ENCODE peak calls at places on chromosomes 11 and 22, in seven cellular contexts. K is NB4, R is HCT116, Z is A549, D is sigmoid colon, W is breast epithelium, O is spleen. T is an unnamed sample.

GRCh38 chr22:38696606-38697005 is 4.1 kb downstream of the JOSD1 start:
- DNase-seq in R (peak), Z (peak), O (no peak), W (no peak), D (no peak), K (peak), T (peak)

GRCh38 chr11:32991898-32992297 is 23.8 kb upstream of the DEPDC7 start:
- DNase-seq in R (no peak), D (no peak), W (no peak), Z (no peak), O (no peak), K (no peak), T (no peak)

GRCh38 chr11:123482225-123482624 is 52.2 kb downstream of the GRAMD1B start:
- DNase-seq in W (no peak), Z (no peak), K (no peak), R (no peak), D (no peak), O (no peak), T (no peak)

GRCh38 chr22:41479671-41480396 is 10.9 kb downstream of the ACO2 start:
- DNase-seq in K (no peak), D (no peak), R (no peak), O (no peak), Z (no peak), W (no peak), T (peak)

GRCh38 chr11:115503886-115504278 is 333 bp downstream of the CADM1 start:
- DNase-seq in Z (no peak), W (no peak), D (no peak), K (no peak), O (peak), R (no peak), T (no peak)

GRCh38 chr22:20424937-20425587 is 12.6 kb downstream of the SCARF2 start:
- DNase-seq in W (no peak), Z (peak), K (no peak), R (no peak), O (peak), D (no peak), T (peak)

GRCh38 chr11:109133159-109133558 is 288.8 kb upstream of the C11orf87 start:
- DNase-seq in W (no peak), Z (no peak), O (no peak), K (no peak), D (no peak), R (no peak), T (no peak)

GRCh38 chr11:86244522-86245368 is at the start of gene EED:
- DNase-seq in W (peak), D (peak), Z (peak), K (peak), R (peak), O (peak), T (peak)

GRCh38 chr11:122100222-122101080 is 15.6 kb downstream of the BLID start:
- DNase-seq in R (no peak), D (peak), K (no peak), Z (no peak), O (no peak), W (peak), T (no peak)

GRCh38 chr22:46061431-46062231 is 84.7 kb upstream of the WNT7B start:
- DNase-seq in R (no peak), O (peak), Z (no peak), K (no peak), D (peak), W (peak), T (no peak)

GRCh38 chr11:12196335-12196734 is 85.9 kb downstream of the MICAL2 start:
- DNase-seq in W (no peak), D (no peak), Z (no peak), K (no peak), O (no peak), R (no peak), T (no peak)

GRCh38 chr11:69439127-69439526 is 42.3 kb upstream of the LINC01488 start:
- DNase-seq in D (no peak), K (no peak), O (peak), W (no peak), Z (no peak), R (no peak), T (no peak)

GRCh38 chr11:65720237-65720934 is at the start of gene RNASEH2C:
- DNase-seq in K (peak), R (peak), D (peak), W (peak), O (peak), Z (peak), T (peak)

GRCh38 chr22:31271485-31271884 is 20.8 kb downstream of the PIK3IP1 start:
- DNase-seq in W (no peak), O (no peak), R (no peak), K (no peak), D (no peak), Z (no peak), T (no peak)

GRCh38 chr11:16876840-16877239 is 137.4 kb downstream of the PLEKHA7 start:
- DNase-seq in K (no peak), W (no peak), O (no peak), R (no peak), Z (no peak), D (no peak), T (no peak)

GRCh38 chr11:1936072-1936780 is 10.9 kb upstream of the MRPL23 start:
- DNase-seq in W (no peak), Z (no peak), K (no peak), O (peak), D (peak), R (no peak), T (no peak)

GRCh38 chr11:102981324-102981910 is 25.9 kb upstream of the MMP13 start:
- DNase-seq in Z (no peak), K (no peak), R (no peak), O (no peak), W (no peak), D (no peak), T (no peak)

GRCh38 chr11:100932474-100933100 is 197.0 kb downstream of the PGR start:
- DNase-seq in O (no peak), W (no peak), K (peak), Z (peak), D (no peak), R (peak), T (no peak)

GRCh38 chr11:44823920-44824704 is 97.3 kb downstream of the TSPAN18 start:
- DNase-seq in K (no peak), O (peak), W (no peak), D (no peak), R (no peak), Z (no peak), T (no peak)

GRCh38 chr22:25208743-25209505 is 9.3 kb downstream of the CRYBB3 start:
- DNase-seq in R (no peak), D (no peak), Z (no peak), O (no peak), K (no peak), W (no peak), T (no peak)

GRCh38 chr22:17481424-17481823 is 81.9 kb upstream of the SLC25A18 start:
- DNase-seq in R (no peak), O (no peak), W (no peak), D (no peak), Z (no peak), K (no peak), T (no peak)

GRCh38 chr11:84714316-84714780 is 912.8 kb downstream of the DLG2 start:
- DNase-seq in O (peak), Z (peak), K (peak), R (peak), W (no peak), D (no peak), T (peak)

GRCh38 chr11:61893981-61894380 is 2.6 kb upstream of the FADS3 start:
- DNase-seq in W (no peak), R (no peak), D (no peak), K (no peak), O (no peak), Z (peak), T (no peak)

GRCh38 chr11:61889831-61890230 is 1.5 kb downstream of the FADS3 start:
- DNase-seq in R (no peak), O (no peak), W (no peak), K (no peak), D (no peak), Z (no peak), T (no peak)

GRCh38 chr11:61890536-61891330 is 612 bp downstream of the FADS3 start:
- DNase-seq in D (peak), O (peak), W (peak), R (no peak), K (peak), Z (peak), T (peak)

GRCh38 chr11:61892085-61892370 is 683 bp upstream of the FADS3 start:
- DNase-seq in O (no peak), K (no peak), R (no peak), W (no peak), Z (no peak), D (no peak), T (no peak)

GRCh38 chr11:61891331-61892084 is at the start of gene FADS3:
- DNase-seq in W (peak), K (peak), Z (peak), R (peak), O (peak), D (peak), T (peak)
- TF ChIP-seq POLR2A in W (no peak), K (peak), Z (peak), R (no peak), O (no peak), D (no peak), T (peak)

GRCh38 chr11:94493443-94494199 is at the start of the genes ANKRD49 and MRE11:
- DNase-seq in W (peak), D (peak), R (peak), Z (peak), O (peak), K (peak), T (peak)
- TF ChIP-seq POLR2A in W (peak), D (peak), R (peak), Z (peak), O (peak), K (peak), T (peak)

DNA sequence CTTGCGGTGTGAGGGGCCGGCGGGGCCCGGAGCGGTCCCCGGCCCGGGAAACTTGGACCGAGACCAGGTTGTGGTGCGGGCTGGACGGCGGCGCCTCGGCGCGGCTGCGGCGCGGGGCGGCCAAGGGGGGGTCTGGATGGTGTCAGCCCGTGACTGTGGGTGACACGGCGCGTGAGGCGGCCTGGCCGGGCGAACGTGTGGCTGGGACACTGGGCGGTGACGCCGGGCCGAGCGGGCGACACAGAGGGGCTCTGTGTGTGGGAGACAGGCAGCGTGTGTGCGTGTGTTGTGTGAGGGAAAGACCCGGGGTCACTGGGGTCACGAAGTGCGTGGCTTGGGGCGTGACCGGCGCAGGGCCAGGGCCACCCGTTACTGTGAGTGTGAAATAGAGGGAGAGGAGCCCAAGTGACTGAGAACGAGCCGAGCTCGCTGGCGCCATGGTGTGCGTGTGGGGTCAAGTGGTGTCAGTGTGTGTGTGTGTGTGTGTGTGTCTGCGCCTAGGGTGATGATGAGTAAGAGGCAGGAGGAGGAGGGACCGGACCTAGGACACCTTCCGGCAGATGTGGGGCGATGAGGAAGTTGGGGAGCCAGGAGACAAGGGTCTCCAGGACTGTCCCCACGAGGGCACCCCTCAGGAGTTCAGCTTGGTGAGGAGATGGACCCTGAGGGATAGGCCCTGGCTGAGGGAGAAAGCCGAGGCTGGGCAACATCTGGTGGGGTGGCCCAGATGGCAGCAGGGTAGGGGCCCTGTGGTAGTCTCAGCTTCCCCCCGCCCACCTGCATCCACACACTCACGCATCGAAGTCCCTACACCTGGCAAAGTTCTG is 817 bp downstream of the RELT start:
- DNase-seq in R (peak), W (peak), D (peak), Z (peak), K (peak), O (peak), T (peak)
- TF ChIP-seq POLR2A in R (no peak), W (no peak), D (no peak), Z (peak), K (peak), O (peak), T (peak)

GRCh38 chr22:37658133-37659065 is at the start of gene PDXP:
- DNase-seq in W (peak), K (peak), Z (peak), D (peak), R (peak), O (peak), T (peak)
- TF ChIP-seq POLR2A in W (no peak), K (peak), Z (peak), D (no peak), R (peak), O (no peak), T (peak)

DNA sequence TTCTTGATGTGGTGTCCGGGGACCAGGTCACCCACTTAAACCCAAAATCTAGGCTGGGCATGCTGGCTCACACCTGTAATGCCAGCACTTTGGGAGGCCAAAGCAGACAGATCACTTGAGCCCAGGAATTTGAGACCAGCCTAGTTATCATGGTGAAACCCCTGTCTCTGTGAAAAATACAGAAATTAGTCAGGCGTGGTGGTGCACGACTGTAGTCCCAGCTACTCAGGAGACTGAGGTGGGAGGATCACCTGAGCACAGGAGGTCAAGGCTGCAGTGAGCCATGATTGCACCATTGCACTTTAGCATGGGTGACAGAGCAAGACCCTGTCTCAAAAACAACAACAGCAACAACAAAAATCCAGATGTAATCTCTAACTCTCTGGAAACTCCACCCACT is 30.3 kb upstream of the FJX1 start:
- DNase-seq in R (no peak), O (no peak), K (no peak), D (no peak), Z (no peak), W (no peak), T (no peak)
- TF ChIP-seq POLR2A in R (no peak), O (no peak), K (no peak), D (no peak), Z (no peak), W (no peak), T (no peak)